ENCODE peak calls at places on chromosomes 12 and 14, in nine cellular contexts. A, L, O, P, J, W, D, C and I are unnamed samples.
A peak's percentile ranks its signal among the peaks of the same experiment; 100 is the strongest.

GRCh38 chr14:104547310-104547997 is 32.1 kb upstream of the C14orf180 start:
- DNase-seq in A (no peak), L (no peak), O (peak; percentile 80), P (no peak), J (no peak), W (peak; percentile 41), D (no peak), C (no peak), I (no peak)

GRCh38 chr14:52960627-52961026 is 9.8 kb upstream of the FERMT2 start:
- DNase-seq in A (no peak), L (no peak), O (no peak), P (no peak), J (peak; percentile 17), W (no peak), D (no peak), C (no peak), I (no peak)

GRCh38 chr12:100166232-100166631 is 23.6 kb upstream of the BLTP3B start:
- DNase-seq in A (no peak), L (no peak), O (no peak), P (no peak), J (no peak), W (no peak), D (no peak), C (no peak), I (no peak)

GRCh38 chr12:12645485-12645884 is 33.8 kb downstream of the CREBL2 start:
- DNase-seq in A (peak; percentile 61), L (peak; percentile 16), O (no peak), P (no peak), J (peak; percentile 6), W (no peak), D (no peak), C (peak; percentile 17), I (no peak)

GRCh38 chr12:3135522-3136461 is 58.6 kb downstream of the TSPAN9 start:
- DNase-seq in A (peak; percentile 88), L (peak; percentile 61), O (peak; percentile 85), P (no peak), J (no peak), W (no peak), D (peak; percentile 52), C (peak; percentile 62), I (no peak)

GRCh38 chr12:124379938-124380754 is 85.3 kb downstream of the RFLNA start:
- DNase-seq in A (peak; percentile 89), L (no peak), O (peak; percentile 94), P (peak; percentile 73), J (peak; percentile 78), W (no peak), D (no peak), C (no peak), I (no peak)

GRCh38 chr14:20714593-20715250 is 26.2 kb downstream of the ANG start:
- DNase-seq in A (peak; percentile 88), L (no peak), O (peak; percentile 96), P (peak; percentile 69), J (peak; percentile 67), W (peak; percentile 59), D (no peak), C (no peak), I (no peak)

GRCh38 chr14:88212691-88213090 is 110.4 kb downstream of the KCNK10 start:
- DNase-seq in A (no peak), L (no peak), O (no peak), P (no peak), J (no peak), W (no peak), D (no peak), C (no peak), I (no peak)

DNA sequence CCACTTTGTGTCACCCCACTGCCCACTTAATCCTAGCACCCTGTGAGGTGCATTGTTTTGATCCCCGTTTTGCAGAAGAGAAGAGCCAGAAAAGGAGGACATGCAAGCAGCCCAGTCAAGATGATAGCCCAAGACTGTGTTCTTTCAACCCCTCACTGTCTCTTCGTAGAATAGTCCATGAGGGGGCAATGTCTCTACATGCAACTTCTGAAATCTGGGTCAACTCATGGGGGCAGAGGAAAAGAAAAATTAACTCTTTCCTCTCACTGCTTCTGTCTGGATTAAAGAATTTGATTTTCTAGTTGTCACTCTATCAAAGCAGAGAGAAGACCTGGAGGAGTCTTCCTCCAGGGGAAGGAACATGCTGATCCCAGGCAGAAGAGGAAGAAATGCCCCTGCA is 229.6 kb upstream of the NOS1 start:
- DNase-seq in A (no peak), L (no peak), O (no peak), P (no peak), J (no peak), W (no peak), D (no peak), C (no peak), I (no peak)
- TF ChIP-seq CTCF in A (no peak), L (no peak), O (no peak), P (no peak), J (no peak), W (no peak), D (no peak), C (no peak), I (no peak)

GRCh38 chr12:113796852-113797534 is 169.1 kb downstream of the RBM19 start:
- DNase-seq in A (no peak), L (no peak), O (no peak), P (no peak), J (no peak), W (no peak), D (no peak), C (no peak), I (no peak)
- TF ChIP-seq CTCF in A (no peak), L (no peak), O (no peak), P (no peak), J (no peak), W (no peak), D (no peak), C (no peak), I (no peak)

GRCh38 chr14:62118461-62118860 is 356.2 kb downstream of the SNAPC1 start:
- DNase-seq in A (no peak), L (no peak), O (no peak), P (no peak), J (no peak), W (no peak), D (no peak), C (no peak), I (no peak)

GRCh38 chr14:62117718-62118164 is 355.5 kb downstream of the SNAPC1 start:
- DNase-seq in A (no peak), L (no peak), O (no peak), P (no peak), J (no peak), W (no peak), D (no peak), C (no peak), I (no peak)

GRCh38 chr14:62118871-62119270 is 356.7 kb downstream of the SNAPC1 start:
- DNase-seq in A (no peak), L (no peak), O (no peak), P (no peak), J (no peak), W (no peak), D (no peak), C (no peak), I (no peak)

GRCh38 chr14:62117010-62117717 is 354.9 kb downstream of the SNAPC1 start:
- DNase-seq in A (peak; percentile 58), L (no peak), O (peak; percentile 86), P (no peak), J (peak; percentile 43), W (peak; percentile 52), D (peak; percentile 72), C (peak; percentile 88), I (peak; percentile 64)
- TF ChIP-seq CTCF in A (peak; percentile 35), L (no peak), O (no peak), P (peak; percentile 15), J (peak; percentile 44), W (peak; percentile 26), D (peak; percentile 62), C (peak; percentile 49), I (no peak)

GRCh38 chr12:53550595-53550994 is 43.3 kb upstream of the NPFF start:
- DNase-seq in A (peak; percentile 94), L (no peak), O (no peak), P (no peak), J (no peak), W (no peak), D (no peak), C (no peak), I (no peak)
- TF ChIP-seq CTCF in A (no peak), L (no peak), O (no peak), P (no peak), J (no peak), W (no peak), D (no peak), C (no peak), I (no peak)